ENCODE peak calls at places on chromosome 3, in four cellular contexts. V, P, L and G are unnamed samples.

GRCh38 chr3:131109156-131109555 is 82.5 kb downstream of the NEK11 start:
- DNase-seq in V (no peak), L (no peak), P (no peak), G (no peak)

GRCh38 chr3:180180795-180181194 is 144.1 kb upstream of the PEX5L start:
- DNase-seq in L (no peak), V (no peak), P (no peak), G (no peak)

GRCh38 chr3:69161587-69162196 is 39.3 kb upstream of the LMOD3 start:
- DNase-seq in L (peak), P (no peak), V (no peak), G (no peak)

GRCh38 chr3:179192542-179192941 is 44.4 kb downstream of the PIK3CA start:
- DNase-seq in L (no peak), V (no peak), P (no peak), G (no peak)

GRCh38 chr3:178112134-178112533 is 424.1 kb upstream of the KCNMB2 start:
- DNase-seq in L (no peak), P (no peak), V (no peak), G (no peak)

GRCh38 chr3:110795163-110795562 is 276.5 kb upstream of the NECTIN3 start:
- DNase-seq in L (no peak), V (no peak), P (no peak), G (no peak)

GRCh38 chr3:50156991-50157493 is 1.9 kb downstream of the SEMA3F start:
- DNase-seq in V (no peak), L (no peak), P (no peak), G (no peak)

GRCh38 chr3:194396897-194397756 is 1.9 kb downstream of the GP5 start:
- DNase-seq in L (no peak), P (peak), V (no peak), G (no peak)

GRCh38 chr3:198030125-198030524 is 70.1 kb downstream of the LMLN start:
- DNase-seq in L (no peak), P (no peak), V (no peak), G (no peak)

GRCh38 chr3:146071636-146072035 is 89.3 kb downstream of the PLOD2 start:
- DNase-seq in V (no peak), L (no peak), P (no peak), G (no peak)

GRCh38 chr3:37779289-37780152 is 82.2 kb upstream of the CTDSPL start:
- DNase-seq in L (no peak), P (no peak), V (no peak), G (no peak)

GRCh38 chr3:187551419-187551818 is 118.8 kb downstream of the SST start:
- DNase-seq in P (no peak), L (no peak), V (no peak), G (no peak)

GRCh38 chr3:72977060-72977459 is 19.6 kb upstream of the PPP4R2 start:
- DNase-seq in P (no peak), V (no peak), L (no peak), G (no peak)

GRCh38 chr3:143000525-143000924 is 845 bp upstream of the U2SURP start:
- DNase-seq in L (no peak), V (no peak), P (no peak), G (no peak)

GRCh38 chr3:24088782-24089181 is 143.7 kb downstream of the NR1D2 start:
- DNase-seq in L (no peak), P (no peak), V (no peak), G (no peak)

GRCh38 chr3:191290311-191291025 is 38.7 kb upstream of the CCDC50 start:
- DNase-seq in P (no peak), L (no peak), V (no peak), G (no peak)

GRCh38 chr3:37640636-37641375 is 220.9 kb upstream of the CTDSPL start:
- DNase-seq in V (no peak), P (no peak), L (no peak), G (no peak)

GRCh38 chr3:27800261-27800660 is 78.1 kb upstream of the EOMES start:
- DNase-seq in L (no peak), V (no peak), P (no peak), G (no peak)

GRCh38 chr3:13850161-13850945 is 29.5 kb downstream of the WNT7A start:
- DNase-seq in L (no peak), P (no peak), V (no peak), G (no peak)

GRCh38 chr3:36380171-36381031 is at the start of gene STAC:
- DNase-seq in V (peak), P (no peak), L (no peak), G (peak)

GRCh38 chr3:194140520-194141414 is 4.8 kb downstream of the HES1 start:
- DNase-seq in V (peak), P (no peak), L (peak), G (peak)

GRCh38 chr3:176046717-176047116 is 1150.6 kb downstream of the TBL1XR1 start:
- DNase-seq in P (no peak), L (no peak), V (no peak), G (no peak)

GRCh38 chr3:82376883-82377282 is 615.4 kb upstream of the GBE1 start:
- DNase-seq in V (no peak), L (no peak), P (no peak), G (no peak)

GRCh38 chr3:125214738-125215137 is 2.2 kb upstream of the SLC12A8 start:
- DNase-seq in P (no peak), L (no peak), V (no peak), G (no peak)